ENCODE peak calls at places on chromosomes 2 and 18, in seven cellular contexts. G, U, N, S, Q, D and C are unnamed samples.

GRCh38 chr18:75529394-75529793 is 101.9 kb upstream of the SMIM21 start:
- DNase-seq in G (peak), U (no peak), N (no peak), S (no peak), Q (no peak), D (no peak), C (no peak)

GRCh38 chr2:195320416-195320973 is 336.5 kb upstream of the SLC39A10 start:
- DNase-seq in G (no peak), U (no peak), N (no peak), S (no peak), Q (no peak), D (no peak), C (peak)

GRCh38 chr2:240711296-240711695 is 19.6 kb downstream of the AQP12A start:
- DNase-seq in G (no peak), U (no peak), N (no peak), S (no peak), Q (no peak), D (no peak), C (no peak)

GRCh38 chr2:28681216-28681981 is 70.2 kb upstream of the PPP1CB start:
- DNase-seq in G (peak), U (no peak), N (peak), S (no peak), Q (peak), D (no peak), C (peak)

GRCh38 chr2:229330952-229331351 is 59.9 kb upstream of the PID1 start:
- DNase-seq in G (no peak), U (no peak), N (no peak), S (no peak), Q (no peak), D (no peak), C (no peak)

GRCh38 chr18:26405190-26405781 is 143.1 kb downstream of the KCTD1 start:
- DNase-seq in G (no peak), U (no peak), N (no peak), S (peak), Q (peak), D (peak), C (no peak)

GRCh38 chr2:46871976-46872381 is 43.6 kb downstream of the MCFD2 start:
- DNase-seq in G (no peak), U (no peak), N (no peak), S (no peak), Q (no peak), D (no peak), C (no peak)

GRCh38 chr2:161353543-161353942 is 45.3 kb downstream of the PSMD14 start:
- DNase-seq in G (no peak), U (no peak), N (no peak), S (no peak), Q (no peak), D (no peak), C (no peak)

GRCh38 chr2:200695178-200695930 is 109.5 kb downstream of the AOX1 start:
- DNase-seq in G (no peak), U (no peak), N (no peak), S (no peak), Q (no peak), D (no peak), C (no peak)

GRCh38 chr2:173962036-173962435 is 3.1 kb downstream of the SP3 start:
- DNase-seq in G (no peak), U (no peak), N (no peak), S (no peak), Q (no peak), D (no peak), C (no peak)

GRCh38 chr2:197954328-197954727 is 149.9 kb downstream of the PLCL1 start:
- DNase-seq in G (peak), U (no peak), N (no peak), S (no peak), Q (no peak), D (no peak), C (no peak)

GRCh38 chr2:202442882-202443281 is 66.8 kb downstream of the BMPR2 start:
- DNase-seq in G (no peak), U (no peak), N (no peak), S (no peak), Q (no peak), D (no peak), C (no peak)

GRCh38 chr2:175476374-175476773 is 294.9 kb upstream of the ATP5MC3 start:
- DNase-seq in G (no peak), U (no peak), N (no peak), S (no peak), Q (no peak), D (no peak), C (no peak)

GRCh38 chr2:8794923-8795825 is 42.2 kb downstream of the KIDINS220 start:
- DNase-seq in G (no peak), U (no peak), N (no peak), S (no peak), Q (no peak), D (no peak), C (no peak)

GRCh38 chr2:113058411-113058994 is 495 bp upstream of the IL36RN start:
- DNase-seq in G (no peak), U (no peak), N (no peak), S (no peak), Q (no peak), D (peak), C (no peak)

GRCh38 chr2:127961729-127962128 is 66.1 kb downstream of the SAP130 start:
- DNase-seq in G (no peak), U (no peak), N (no peak), S (no peak), Q (no peak), D (no peak), C (no peak)

GRCh38 chr2:198314559-198315153 is 510.3 kb downstream of the PLCL1 start:
- DNase-seq in G (peak), U (no peak), N (no peak), S (peak), Q (no peak), D (peak), C (peak)

GRCh38 chr18:10477121-10477862 is 22.9 kb downstream of the APCDD1 start:
- DNase-seq in G (no peak), U (no peak), N (no peak), S (no peak), Q (no peak), D (no peak), C (no peak)

GRCh38 chr18:35756506-35757117 is 175.1 kb downstream of the GALNT1 start:
- DNase-seq in G (peak), U (no peak), N (peak), S (peak), Q (peak), D (peak), C (peak)

GRCh38 chr2:64768426-64769033 is 114.8 kb upstream of the SERTAD2 start:
- DNase-seq in G (no peak), U (no peak), N (no peak), S (no peak), Q (no peak), D (no peak), C (no peak)

GRCh38 chr2:172283476-172283875 is 143.9 kb upstream of the ITGA6 start:
- DNase-seq in G (no peak), U (no peak), N (no peak), S (no peak), Q (no peak), D (no peak), C (no peak)

GRCh38 chr18:54608008-54608642 is 17.1 kb downstream of the DYNAP start:
- DNase-seq in G (no peak), U (no peak), N (no peak), S (no peak), Q (no peak), D (no peak), C (peak)

GRCh38 chr2:191626497-191627151 is 51.3 kb upstream of the NABP1 start:
- DNase-seq in G (no peak), U (no peak), N (no peak), S (no peak), Q (no peak), D (no peak), C (peak)